ENCODE peak calls at places on chromosomes 1 and 21, in five cellular contexts. G is GM13977, S is fibroblast of lung, Y is A549, E is breast epithelium. C is an unnamed sample.

GRCh38 chr1:182350839-182351238 is 40.8 kb downstream of the GLUL start:
- DNase-seq in E (no peak), S (no peak), G (no peak), Y (no peak), C (no peak)

GRCh38 chr1:93658188-93658587 is 23.4 kb downstream of the BCAR3 start:
- DNase-seq in Y (no peak), E (no peak), S (no peak), G (no peak), C (no peak)

GRCh38 chr1:206766251-206766856 is 4.2 kb upstream of the IL19 start:
- DNase-seq in Y (no peak), E (no peak), G (peak), S (peak), C (no peak)

GRCh38 chr21:42366292-42367010 is at the start of gene TFF1:
- DNase-seq in E (no peak), S (no peak), Y (peak), G (no peak), C (no peak)

GRCh38 chr1:106063510-106063909 is 993.0 kb upstream of the PRMT6 start:
- DNase-seq in S (no peak), Y (no peak), G (no peak), E (no peak), C (no peak)

GRCh38 chr1:43225168-43225567 is 44.6 kb upstream of the TMEM125 start:
- DNase-seq in E (no peak), S (peak), Y (no peak), G (no peak), C (no peak)

GRCh38 chr1:213675043-213675442 is 312.7 kb upstream of the PROX1 start:
- DNase-seq in S (no peak), E (no peak), Y (no peak), G (no peak), C (no peak)

GRCh38 chr1:39927538-39927937 is 25.8 kb upstream of the MYCL start:
- DNase-seq in Y (no peak), G (no peak), S (no peak), E (peak), C (no peak)

GRCh38 chr1:186295980-186296379 is 79.1 kb downstream of the TPR start:
- DNase-seq in Y (no peak), E (no peak), G (no peak), S (peak), C (no peak)

GRCh38 chr1:7915826-7916225 is 24.8 kb downstream of the TNFRSF9 start:
- DNase-seq in E (no peak), G (no peak), Y (no peak), S (no peak), C (no peak)

GRCh38 chr1:208628298-208628914 is 384.2 kb upstream of the PLXNA2 start:
- DNase-seq in Y (no peak), S (no peak), G (no peak), E (no peak), C (no peak)

GRCh38 chr1:54885863-54886723 is 902 bp downstream of the DHCR24 start:
- DNase-seq in E (no peak), Y (no peak), S (no peak), G (no peak), C (no peak)

DNA sequence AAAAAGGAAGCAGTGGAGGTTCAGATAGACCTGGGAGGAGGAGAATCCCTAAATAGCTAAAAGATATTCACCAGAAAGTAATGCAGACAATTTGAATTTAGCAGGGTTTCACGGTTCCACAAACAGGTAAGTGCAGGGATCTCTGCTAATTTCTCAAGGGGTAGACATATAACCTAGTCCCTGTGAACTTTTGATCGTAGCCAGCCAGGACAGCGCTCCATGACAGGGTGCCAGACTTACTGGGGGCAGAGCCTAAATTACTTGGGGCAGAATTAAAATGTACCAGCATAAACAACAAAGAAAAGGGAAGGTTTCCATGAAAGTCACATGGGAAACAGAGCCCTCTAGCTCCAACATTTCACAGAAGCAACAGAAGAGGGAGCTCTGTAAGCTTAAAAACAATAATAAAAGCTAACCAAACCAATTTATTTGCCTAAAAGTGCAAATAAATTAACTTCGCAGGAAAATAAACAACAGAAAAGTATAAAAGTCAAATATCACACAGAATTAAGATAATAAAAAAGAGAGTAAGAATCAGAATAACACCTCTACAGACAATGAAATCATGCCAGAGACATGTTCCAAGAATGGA is 198.3 kb downstream of the DUSP10 start:
- DNase-seq in Y (no peak), E (no peak), G (peak), S (peak), C (no peak)
- TF ChIP-seq CTCF in Y (peak), E (no peak), G (peak), S (peak), C (peak)

GRCh38 chr1:9449976-9450696 is 89.1 kb upstream of the SLC25A33 start:
- DNase-seq in G (no peak), Y (no peak), E (peak), S (no peak), C (no peak)

GRCh38 chr1:9449106-9449627 is 90.1 kb upstream of the SLC25A33 start:
- DNase-seq in Y (no peak), S (peak), G (no peak), E (peak), C (peak)

GRCh38 chr1:9447215-9447960 is 91.9 kb upstream of the SLC25A33 start:
- DNase-seq in S (no peak), Y (no peak), E (no peak), G (no peak), C (no peak)

GRCh38 chr1:9451086-9451485 is 88.2 kb upstream of the SLC25A33 start:
- DNase-seq in E (no peak), S (no peak), Y (no peak), G (no peak), C (no peak)

DNA sequence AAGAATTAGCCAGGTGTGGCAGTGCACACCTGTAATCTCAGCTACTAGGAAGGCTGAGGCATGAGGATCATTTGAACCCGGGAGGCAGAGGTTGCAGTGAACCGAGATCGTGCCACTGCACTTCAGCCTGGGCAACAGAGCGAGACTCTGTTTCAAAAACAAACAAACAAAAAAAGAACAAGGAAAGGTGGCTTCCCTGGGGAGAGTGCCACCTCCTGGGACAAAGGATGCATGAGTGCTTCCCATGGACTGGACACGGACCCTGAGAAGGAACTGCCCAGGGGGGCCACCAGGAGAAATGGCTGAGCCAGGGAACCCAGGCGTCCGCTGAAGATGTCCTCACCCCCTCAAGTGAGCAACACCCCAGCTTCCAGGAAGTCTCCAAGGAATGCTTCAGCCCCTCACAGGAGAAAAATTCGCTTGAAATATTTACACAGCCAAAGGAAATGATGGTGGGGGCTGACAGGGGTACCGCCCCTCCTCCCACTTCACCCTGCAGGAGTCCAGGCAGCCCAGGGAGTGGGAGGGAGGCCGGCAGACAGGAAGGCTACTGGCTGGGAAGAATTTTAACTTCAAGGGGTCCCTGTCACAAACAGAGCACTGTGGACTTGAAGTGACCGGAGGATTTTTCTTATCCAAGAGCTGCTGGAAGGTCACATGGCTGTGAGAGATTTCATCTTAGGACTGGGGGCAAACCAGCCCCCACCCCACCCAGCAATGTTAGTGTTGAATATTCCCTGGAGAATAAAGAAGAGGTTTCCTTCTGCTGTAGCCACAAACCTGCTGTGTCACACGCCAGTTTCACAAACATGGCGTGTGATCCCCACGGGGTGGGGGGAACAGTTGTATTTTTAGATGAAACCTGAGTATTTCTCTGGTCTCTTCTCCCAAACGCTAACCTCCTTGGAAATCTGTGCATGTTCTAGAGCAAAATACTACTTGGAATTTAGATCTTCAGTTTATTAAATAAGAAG is 90.8 kb upstream of the SLC25A33 start:
- DNase-seq in Y (no peak), S (no peak), E (no peak), G (no peak), C (no peak)
- TF ChIP-seq CTCF in Y (peak), S (peak), E (no peak), G (no peak), C (no peak)

GRCh38 chr1:241464985-241465384 is 54.6 kb downstream of the FH start:
- DNase-seq in S (no peak), E (no peak), Y (no peak), G (no peak), C (no peak)
- TF ChIP-seq CTCF in S (no peak), E (no peak), Y (no peak), G (no peak), C (no peak)

DNA sequence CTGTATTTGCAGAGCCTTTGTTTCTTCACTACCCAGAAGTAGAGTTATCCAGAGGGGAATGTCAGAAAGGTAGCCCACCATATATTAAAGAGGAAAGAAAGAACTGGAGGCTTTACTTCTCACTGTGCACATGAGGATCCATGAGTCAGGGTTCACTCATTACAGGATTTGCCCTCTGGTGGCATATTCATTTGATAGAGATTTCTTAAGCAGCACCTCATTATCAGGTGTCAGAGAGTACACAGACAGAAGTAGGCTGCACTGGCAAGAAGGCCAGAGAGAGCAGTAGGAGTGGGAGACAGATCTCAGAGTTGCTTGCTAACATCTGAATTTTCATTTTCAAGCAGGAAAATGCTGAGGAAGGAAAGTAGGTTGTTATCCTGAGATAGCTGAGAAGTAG is 123.8 kb downstream of the PIK3R3 start:
- DNase-seq in S (no peak), E (no peak), G (no peak), Y (no peak), C (no peak)
- TF ChIP-seq CTCF in S (no peak), E (no peak), G (no peak), Y (no peak), C (no peak)